ENCODE peak calls at places on chromosome 9, in eight cellular contexts. D, R, X, P, B, F, H and V are unnamed samples.

GRCh38 chr9:128555180-128555721 is 2.9 kb downstream of the SPTAN1 start:
- DNase-seq in F (peak; percentile 76), R (no peak), P (peak; percentile 62), X (peak; percentile 79), B (peak; percentile 28), H (no peak), D (no peak), V (no peak)

GRCh38 chr9:72038408-72038807 is 22.0 kb downstream of the C9orf57 start:
- DNase-seq in H (no peak), D (no peak), B (no peak), F (peak; percentile 71), P (no peak), X (no peak), R (no peak), V (no peak)

GRCh38 chr9:93071464-93071863 is 13.0 kb downstream of the SUSD3 start:
- DNase-seq in H (no peak), B (no peak), D (no peak), R (peak; percentile 49), P (no peak), F (peak; percentile 41), X (peak; percentile 18), V (no peak)

GRCh38 chr9:132769895-132770774 is 99.9 kb downstream of the GTF3C4 start:
- DNase-seq in X (peak; percentile 51), P (peak; percentile 35), R (peak; percentile 61), H (peak; percentile 78), B (peak; percentile 52), F (peak; percentile 75), D (no peak), V (peak; percentile 73)

GRCh38 chr9:87876708-87877107 is 6.0 kb upstream of the SPATA31E1 start:
- DNase-seq in H (no peak), X (no peak), D (no peak), F (no peak), P (no peak), B (no peak), R (no peak), V (peak; percentile 45)

GRCh38 chr9:119026120-119026519 is 343.1 kb downstream of the BRINP1 start:
- DNase-seq in F (no peak), B (no peak), X (no peak), D (peak; percentile 71), R (no peak), H (peak; percentile 73), P (no peak), V (no peak)

GRCh38 chr9:14433841-14434511 is 120.0 kb upstream of the NFIB start:
- DNase-seq in D (no peak), P (peak; percentile 73), R (peak; percentile 39), X (peak; percentile 69), B (no peak), H (no peak), F (peak; percentile 88), V (no peak)

GRCh38 chr9:13061390-13061789 is 218.1 kb downstream of the MPDZ start:
- DNase-seq in D (no peak), F (no peak), H (no peak), P (no peak), R (no peak), B (no peak), X (no peak), V (no peak)

GRCh38 chr9:125329978-125330377 is 68.4 kb downstream of the GAPVD1 start:
- DNase-seq in H (no peak), R (no peak), X (peak; percentile 6), P (no peak), B (no peak), F (no peak), D (no peak), V (no peak)

DNA sequence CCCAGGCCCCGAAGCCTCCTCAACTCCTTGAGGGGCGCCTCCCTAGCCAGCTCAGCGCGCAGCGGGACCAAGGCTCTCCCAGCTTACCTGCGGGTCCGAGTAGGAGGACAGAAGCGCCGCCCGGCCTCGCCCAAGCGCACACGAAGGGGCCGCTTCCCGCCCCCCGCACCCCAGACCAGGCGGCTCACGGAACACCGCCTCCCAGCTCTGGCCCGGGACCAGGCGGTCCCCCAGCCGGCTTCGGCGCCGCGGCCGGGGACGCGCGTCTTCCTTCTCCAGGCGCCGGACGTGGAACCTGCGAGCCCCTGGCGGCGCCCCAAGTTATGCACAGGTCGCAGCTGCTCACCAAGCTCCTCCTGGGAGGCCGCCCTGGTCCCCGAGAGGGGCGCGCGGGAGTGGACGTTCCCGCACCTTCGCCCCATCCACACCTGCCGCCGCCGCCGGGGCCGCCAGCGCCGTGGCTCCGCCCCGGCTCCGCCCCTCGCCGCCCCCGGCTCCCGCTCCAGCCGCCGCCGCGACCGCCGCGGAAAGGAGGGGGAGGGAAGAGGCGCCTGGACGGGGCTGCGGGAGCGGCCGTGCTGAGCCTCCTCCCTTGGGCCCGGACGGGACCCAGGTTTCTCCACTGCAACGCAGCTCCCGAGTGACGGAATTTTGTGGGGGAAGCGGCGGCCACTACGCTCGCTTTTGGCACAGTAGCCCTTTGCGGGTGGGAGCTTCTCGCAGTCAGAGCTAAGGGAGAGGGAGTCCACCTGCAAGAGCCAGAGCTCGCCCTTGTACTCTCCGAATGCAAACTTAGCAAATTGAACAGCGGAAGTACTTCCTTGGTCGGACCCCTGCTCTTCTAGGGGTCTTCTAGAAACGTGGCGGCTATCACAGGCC is 77.5 kb upstream of the IFNE start:
- DNase-seq in X (peak; percentile 55), P (no peak), B (peak; percentile 55), D (peak; percentile 57), R (no peak), F (peak; percentile 78), H (no peak), V (peak; percentile 74)
- TF ChIP-seq CTCF in X (no peak), P (peak; percentile 22), B (no peak), D (no peak), R (no peak), F (no peak), H (no peak), V (peak; percentile 56)

GRCh38 chr9:37971107-37971459 is 67.2 kb upstream of the SLC25A51 start:
- DNase-seq in P (no peak), R (no peak), H (no peak), D (no peak), F (no peak), X (peak; percentile 72), B (no peak), V (no peak)

GRCh38 chr9:37970301-37971106 is 66.6 kb upstream of the SLC25A51 start:
- DNase-seq in H (no peak), F (no peak), D (no peak), X (no peak), R (no peak), B (no peak), P (no peak), V (no peak)

GRCh38 chr9:37974506-37975173 is 70.7 kb upstream of the SLC25A51 start:
- DNase-seq in B (no peak), P (no peak), F (no peak), D (no peak), R (no peak), H (no peak), X (no peak), V (no peak)

GRCh38 chr9:37971691-37972090 is 67.8 kb upstream of the SLC25A51 start:
- DNase-seq in P (no peak), X (no peak), D (no peak), F (no peak), B (no peak), R (no peak), H (no peak), V (no peak)

DNA sequence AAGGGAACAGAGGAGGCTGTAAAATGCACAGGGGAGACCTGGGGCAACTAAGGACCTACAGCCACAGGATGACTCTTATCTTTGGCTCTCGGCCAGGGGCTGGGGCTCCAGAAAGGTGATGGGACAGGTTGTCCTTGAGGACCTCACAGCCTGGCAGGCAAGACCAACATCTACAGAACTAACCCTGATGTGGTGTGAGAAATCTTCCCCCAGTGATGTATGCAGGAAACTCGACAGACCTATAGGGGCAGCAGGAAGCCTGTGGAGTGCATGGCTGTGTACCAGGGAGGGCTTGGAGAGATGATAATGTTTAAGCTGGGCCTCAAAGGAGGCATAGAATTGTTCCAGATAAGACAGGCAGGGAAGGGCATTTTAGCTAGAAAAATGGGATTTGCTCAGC is 68.4 kb upstream of the SLC25A51 start:
- DNase-seq in B (no peak), H (no peak), X (peak; percentile 53), R (no peak), F (peak; percentile 61), D (no peak), P (no peak), V (no peak)
- TF ChIP-seq CTCF in B (no peak), H (no peak), X (peak; percentile 36), R (no peak), F (peak; percentile 38), D (no peak), P (peak; percentile 57), V (peak; percentile 26)

GRCh38 chr9:76880210-76880609 is 25.7 kb downstream of the PRUNE2 start:
- DNase-seq in H (no peak), R (no peak), P (no peak), D (no peak), X (no peak), F (no peak), B (no peak), V (no peak)
- TF ChIP-seq CTCF in H (no peak), R (no peak), P (no peak), D (no peak), X (no peak), F (no peak), B (no peak), V (no peak)

GRCh38 chr9:38392235-38393127 is at the start of gene ALDH1B1:
- DNase-seq in B (peak; percentile 89), H (peak; percentile 78), R (no peak), P (peak; percentile 69), F (peak; percentile 84), X (peak; percentile 82), D (peak; percentile 86), V (peak; percentile 88)
- TF ChIP-seq CTCF in B (no peak), H (no peak), R (no peak), P (peak; percentile 36), F (peak; percentile 17), X (peak; percentile 21), D (no peak), V (peak; percentile 39)

GRCh38 chr9:74066605-74067004 is 430.5 kb upstream of the RORB start:
- DNase-seq in B (no peak), H (no peak), R (no peak), F (no peak), P (no peak), D (no peak), X (no peak), V (no peak)

GRCh38 chr9:74066128-74066527 is 431.0 kb upstream of the RORB start:
- DNase-seq in X (no peak), D (no peak), R (no peak), F (no peak), H (no peak), B (no peak), P (no peak), V (no peak)

GRCh38 chr9:74064702-74065101 is 432.4 kb upstream of the RORB start:
- DNase-seq in F (no peak), R (no peak), H (no peak), D (no peak), X (no peak), P (no peak), B (no peak), V (no peak)
- TF ChIP-seq CTCF in F (no peak), R (no peak), H (no peak), D (no peak), X (no peak), P (no peak), B (no peak), V (no peak)